ENCODE peak calls at places on chromosomes 13 and 19, in eight cellular contexts. V, A, Y, U, E, B, G and T are unnamed samples. For H3K36me3, the result is how much of the 10 kb centered on the place peaks cover.

GRCh38 chr13:93903909-93904308 is 575.6 kb downstream of the DCT start:
- DNase-seq in V (no peak), A (no peak), Y (no peak), U (no peak), E (no peak), B (no peak), G (no peak), T (no peak)

GRCh38 chr13:77516342-77516789 is 19.1 kb upstream of the SCEL start:
- DNase-seq in V (no peak), A (no peak), Y (no peak), U (peak), E (no peak), B (no peak), G (no peak), T (no peak)

GRCh38 chr19:54035215-54036178 is 28.2 kb downstream of the VSTM1 start:
- DNase-seq in V (no peak), A (no peak), Y (no peak), U (peak), E (no peak), B (no peak), G (no peak), T (no peak)

GRCh38 chr19:35773020-35773809 is 2.1 kb upstream of the ARHGAP33 start:
- DNase-seq in V (no peak), A (no peak), Y (no peak), U (peak), E (no peak), B (no peak), G (no peak), T (no peak)

GRCh38 chr13:29362849-29363604 is 232.5 kb downstream of the SLC7A1 start:
- DNase-seq in V (no peak), A (peak), Y (no peak), U (peak), E (peak), B (peak), G (peak), T (peak)

GRCh38 chr19:4852484-4852883 is 15.0 kb downstream of the PLIN3 start:
- DNase-seq in V (no peak), A (no peak), Y (no peak), U (no peak), E (no peak), B (no peak), G (no peak), T (no peak)

GRCh38 chr19:53365899-53366493 is 491 bp downstream of the ZNF525 start:
- DNase-seq in V (peak), A (no peak), Y (no peak), U (no peak), E (no peak), B (peak), G (no peak), T (no peak)

GRCh38 chr13:74128171-74128767 is 5.9 kb downstream of the KLF12 start:
- DNase-seq in V (no peak), A (no peak), Y (no peak), U (peak), E (no peak), B (no peak), G (no peak), T (no peak)

GRCh38 chr13:112428704-112429103 is 52.5 kb downstream of the SPACA7 start:
- DNase-seq in V (no peak), A (no peak), Y (no peak), U (no peak), E (no peak), B (no peak), G (no peak), T (no peak)

GRCh38 chr13:51832471-51833152 is 12.4 kb downstream of the TMEM272 start:
- DNase-seq in V (no peak), A (no peak), Y (no peak), U (peak), E (peak), B (no peak), G (peak), T (no peak)

GRCh38 chr13:98214707-98215106 is 37.6 kb upstream of the RNF113B start:
- DNase-seq in V (no peak), A (no peak), Y (no peak), U (no peak), E (no peak), B (no peak), G (no peak), T (no peak)

GRCh38 chr19:50878851-50879250 is 5.6 kb downstream of the KLK2 start:
- DNase-seq in V (no peak), A (no peak), Y (no peak), U (no peak), E (no peak), B (no peak), G (no peak), T (no peak)

GRCh38 chr19:14434543-14435319 is 1.6 kb downstream of the PKN1 start:
- DNase-seq in V (peak), A (peak), Y (no peak), U (peak), E (no peak), B (no peak), G (no peak), T (no peak)

GRCh38 chr13:98976338-98976737 is 1.5 kb downstream of the DOCK9 start:
- DNase-seq in V (no peak), A (no peak), Y (no peak), U (peak), E (no peak), B (no peak), G (no peak), T (peak)

GRCh38 chr19:56273563-56274117 is 1.1 kb downstream of the EDDM13 start:
- DNase-seq in V (no peak), A (no peak), Y (no peak), U (peak), E (no peak), B (no peak), G (no peak), T (no peak)

GRCh38 chr13:47175172-47175806 is 278.4 kb upstream of the HTR2A start:
- DNase-seq in V (no peak), A (no peak), Y (no peak), U (peak), E (no peak), B (no peak), G (no peak), T (no peak)

GRCh38 chr19:36489920-36490415 is 607 bp upstream of the ZNF566 start:
- DNase-seq in V (peak), A (peak), Y (peak), U (peak), E (peak), B (peak), G (peak), T (no peak)

GRCh38 chr13:30493670-30494381 is 28.1 kb upstream of the HMGB1 start:
- DNase-seq in V (no peak), A (no peak), Y (no peak), U (no peak), E (no peak), B (no peak), G (peak), T (no peak)

GRCh38 chr13:25330541-25330940 is 29.1 kb downstream of the NUP58 start:
- DNase-seq in V (no peak), A (no peak), Y (no peak), U (peak), E (no peak), B (no peak), G (no peak), T (no peak)

DNA sequence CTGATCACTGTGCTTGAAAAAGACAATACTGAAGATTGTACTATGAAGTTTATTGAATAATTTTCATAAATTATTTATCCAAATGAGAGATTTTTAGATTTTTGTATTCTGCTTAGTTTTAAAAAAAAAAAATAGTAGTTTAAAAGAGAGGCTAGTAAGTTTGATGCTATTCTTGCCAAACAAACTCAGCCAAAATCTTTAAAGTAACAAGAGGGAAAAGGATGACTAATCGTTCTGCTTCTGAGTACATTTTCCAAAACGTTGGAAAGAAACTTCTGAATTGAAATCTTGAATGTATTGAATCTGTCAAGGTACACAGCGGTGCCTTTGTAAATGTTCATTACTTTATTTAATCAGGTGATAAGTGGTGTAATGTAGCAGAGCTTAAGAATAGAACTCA is 34.4 kb downstream of the NUP58 start:
- DNase-seq in V (no peak), A (no peak), Y (no peak), U (peak), E (no peak), B (no peak), G (no peak), T (no peak)
- H3K36me3 ChIP-seq in V (under half), A (under half), Y (half or more), U (half or more), E (half or more), B (half or more), G (half or more), T (half or more)

DNA sequence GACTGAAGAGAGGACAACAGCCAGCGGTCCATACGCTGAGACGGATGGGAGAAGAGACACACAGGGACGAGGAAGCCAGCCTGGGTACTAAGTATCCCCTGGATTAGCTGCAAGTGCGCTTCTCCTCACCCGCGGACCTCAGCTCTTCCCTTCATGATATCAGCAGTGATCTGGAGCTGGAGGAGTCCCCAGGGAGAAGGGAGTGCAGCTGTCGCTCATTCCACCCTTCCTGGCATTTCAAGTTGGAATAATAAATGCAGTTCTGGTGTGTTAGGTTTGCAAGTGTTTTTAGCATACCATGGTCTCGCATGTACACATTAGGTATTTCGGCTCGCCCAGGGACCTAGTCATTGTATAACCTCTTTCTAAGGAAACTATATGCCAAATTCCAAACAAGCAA is 88.5 kb upstream of the C1QTNF9B start:
- DNase-seq in V (no peak), A (no peak), Y (no peak), U (no peak), E (no peak), B (peak), G (no peak), T (no peak)
- H3K27ac ChIP-seq in V (no peak), A (no peak), Y (no peak), U (no peak), E (no peak), B (no peak), G (no peak), T (no peak)

DNA sequence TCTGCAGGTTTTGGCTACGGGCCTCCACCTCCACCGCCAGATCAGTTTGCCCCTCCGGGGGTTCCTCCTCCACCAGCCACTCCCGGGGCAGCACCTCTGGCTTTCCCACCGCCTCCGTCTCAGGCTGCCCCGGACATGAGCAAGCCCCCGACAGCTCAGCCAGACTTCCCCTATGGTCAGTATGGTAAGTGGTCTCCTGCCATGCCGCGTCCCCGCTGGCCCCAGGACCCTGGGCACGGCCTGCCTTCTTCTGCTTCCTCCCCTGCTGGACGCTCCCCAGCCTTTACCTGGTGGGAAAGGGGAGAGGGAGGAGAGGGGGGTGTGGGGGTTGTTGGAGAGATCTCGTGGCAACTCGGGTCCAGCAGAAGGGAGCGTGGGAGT is 5.7 kb upstream of the RPS15 start:
- DNase-seq in V (no peak), A (no peak), Y (no peak), U (no peak), E (no peak), B (no peak), G (no peak), T (no peak)
- H3K36me3 ChIP-seq in V (under half), A (half or more), Y (half or more), U (under half), E (half or more), B (half or more), G (half or more), T (half or more)

GRCh38 chr19:3161453-3161852 is 17.1 kb upstream of the S1PR4 start:
- DNase-seq in V (no peak), A (no peak), Y (no peak), U (peak), E (no peak), B (no peak), G (no peak), T (no peak)
- H3K27ac ChIP-seq in V (no peak), A (no peak), Y (peak), U (no peak), E (no peak), B (no peak), G (no peak), T (no peak)

GRCh38 chr13:50208826-50209335 is 193.6 kb downstream of the KCNRG start:
- DNase-seq in V (peak), A (no peak), Y (no peak), U (peak), E (no peak), B (no peak), G (peak), T (no peak)
- H3K36me3 ChIP-seq in V (under half), A (under half), Y (under half), U (under half), E (under half), B (under half), G (under half), T (under half)

GRCh38 chr19:16254851-16255408 is 57.2 kb downstream of the AP1M1 start:
- DNase-seq in V (no peak), A (no peak), Y (no peak), U (no peak), E (no peak), B (no peak), G (no peak), T (no peak)
- H3K27ac ChIP-seq in V (peak), A (no peak), Y (no peak), U (no peak), E (no peak), B (no peak), G (no peak), T (no peak)

GRCh38 chr13:114013952-114014629 is 40.2 kb upstream of the C13orf46 start:
- DNase-seq in V (no peak), A (no peak), Y (no peak), U (no peak), E (no peak), B (no peak), G (no peak), T (no peak)
- H3K36me3 ChIP-seq in V (under half), A (half or more), Y (under half), U (under half), E (half or more), B (under half), G (under half), T (under half)

DNA sequence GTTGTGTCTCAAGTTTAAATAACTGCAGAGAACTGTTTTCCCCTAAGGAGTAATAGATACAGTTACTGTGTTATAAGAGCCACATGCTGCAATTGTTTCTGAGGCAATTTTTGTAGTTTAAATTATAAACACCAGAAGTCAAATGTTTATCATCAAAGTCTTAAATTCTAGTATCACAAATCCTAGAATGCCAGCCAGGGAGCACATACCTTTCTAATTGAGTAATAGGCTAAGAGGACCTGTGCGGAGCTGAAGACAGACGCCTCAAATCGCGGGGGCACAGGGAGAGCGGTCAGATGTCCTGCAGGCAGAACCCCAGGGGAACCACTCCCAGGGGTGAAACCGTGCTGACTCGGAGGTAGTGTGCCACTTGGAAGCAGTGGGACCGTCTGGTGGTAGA is 65.2 kb upstream of the TNFRSF19 start:
- DNase-seq in V (peak), A (no peak), Y (no peak), U (peak), E (no peak), B (no peak), G (no peak), T (no peak)
- H3K27ac ChIP-seq in V (peak), A (no peak), Y (no peak), U (no peak), E (no peak), B (no peak), G (no peak), T (no peak)

DNA sequence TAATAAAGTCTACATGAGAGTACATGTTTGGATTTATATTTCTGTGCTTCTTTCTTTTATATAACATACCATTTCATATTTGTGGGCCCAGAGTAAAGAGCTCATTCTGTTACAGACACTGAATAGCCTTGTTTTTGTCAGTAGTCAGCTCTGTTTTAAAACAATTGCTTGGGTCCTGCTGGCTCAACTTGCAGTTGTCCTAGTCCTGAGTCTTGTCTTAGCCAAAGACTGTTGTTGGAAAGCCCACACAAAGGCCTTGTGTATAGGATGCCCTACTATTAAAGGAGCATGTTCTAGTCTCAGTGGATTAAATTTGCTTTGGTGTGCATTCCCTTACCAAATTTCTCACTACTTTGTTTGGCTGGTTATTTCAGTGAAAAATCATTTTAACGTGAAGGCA is 3.8 kb upstream of the KCNRG start:
- DNase-seq in V (no peak), A (no peak), Y (no peak), U (no peak), E (no peak), B (no peak), G (no peak), T (no peak)
- H3K36me3 ChIP-seq in V (under half), A (under half), Y (under half), U (under half), E (half or more), B (under half), G (half or more), T (half or more)

GRCh38 chr13:107753748-107754147 is 461.6 kb downstream of the LIG4 start:
- DNase-seq in V (no peak), A (no peak), Y (no peak), U (no peak), E (no peak), B (no peak), G (no peak), T (no peak)

DNA sequence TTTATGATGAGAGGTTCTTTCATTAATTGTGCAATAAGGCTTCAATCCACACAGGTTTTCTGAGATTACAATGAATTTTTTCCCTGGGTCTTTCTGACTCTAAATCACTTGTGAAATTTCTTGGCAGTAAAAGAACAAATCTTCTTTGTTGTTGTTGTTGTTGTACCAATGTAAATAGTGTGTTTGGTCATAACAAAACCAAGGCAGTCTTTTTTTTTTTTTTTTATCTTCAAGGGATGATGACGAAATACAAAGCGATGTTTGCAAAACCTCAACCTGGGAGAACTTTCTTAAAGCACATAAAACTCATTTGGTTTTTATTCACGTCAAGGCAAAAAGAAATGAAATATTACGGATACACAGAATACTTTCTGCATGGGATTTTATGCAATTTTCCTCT is 462.1 kb downstream of the LIG4 start:
- DNase-seq in V (no peak), A (no peak), Y (no peak), U (peak), E (no peak), B (no peak), G (no peak), T (no peak)
- H3K27ac ChIP-seq in V (no peak), A (no peak), Y (no peak), U (no peak), E (no peak), B (no peak), G (no peak), T (no peak)